ENCODE peak calls at places on chromosome 4, in six cellular contexts. G is adipocyte; Z is stomach; E is CD8-positive, alpha-beta memory T cell; U is GM12864; I is heart left ventricle. L is an unnamed sample.

GRCh38 chr4:109206610-109207009 is 95.8 kb downstream of the COL25A1 start:
- DNase-seq in U (no peak), G (no peak), E (no peak), Z (no peak), I (no peak), L (no peak)

GRCh38 chr4:17662694-17663093 is 48.3 kb downstream of the MED28 start:
- DNase-seq in Z (no peak), E (no peak), U (no peak), I (no peak), G (no peak), L (no peak)

GRCh38 chr4:142285222-142285583 is 560.9 kb downstream of the INPP4B start:
- DNase-seq in E (no peak), I (no peak), G (no peak), Z (no peak), U (no peak), L (no peak)

GRCh38 chr4:15002659-15003440 is 569 bp downstream of the CPEB2 start:
- DNase-seq in E (peak; percentile 88), G (peak; percentile 84), Z (peak; percentile 83), U (peak; percentile 70), I (peak; percentile 76), L (peak; percentile 89)

GRCh38 chr4:121011138-121011537 is 61.2 kb downstream of the NDNF start:
- DNase-seq in I (no peak), G (no peak), E (no peak), U (no peak), Z (no peak), L (no peak)

GRCh38 chr4:78222575-78223186 is 165.6 kb downstream of the FRAS1 start:
- DNase-seq in U (no peak), G (no peak), E (no peak), Z (no peak), I (no peak), L (no peak)

GRCh38 chr4:169342906-169343560 is 72.3 kb upstream of the SH3RF1 start:
- DNase-seq in Z (no peak), G (no peak), U (no peak), E (no peak), I (no peak), L (no peak)

GRCh38 chr4:53113433-53114215 is 251.5 kb downstream of the RASL11B start:
- DNase-seq in E (no peak), I (no peak), U (no peak), Z (no peak), G (no peak), L (no peak)

GRCh38 chr4:114677346-114677979 is 78.9 kb downstream of the UGT8 start:
- DNase-seq in E (no peak), Z (no peak), I (no peak), G (no peak), U (no peak), L (no peak)

GRCh38 chr4:158540125-158540907 is 18.6 kb downstream of the RXFP1 start:
- DNase-seq in Z (no peak), E (no peak), I (no peak), U (no peak), G (no peak), L (no peak)

GRCh38 chr4:20430555-20430954 is 178.8 kb downstream of the SLIT2 start:
- DNase-seq in I (no peak), E (no peak), G (peak; percentile 47), Z (no peak), U (no peak), L (no peak)

GRCh38 chr4:161583549-161583948 is 580.3 kb downstream of the FSTL5 start:
- DNase-seq in G (no peak), U (no peak), I (no peak), E (no peak), Z (no peak), L (no peak)

GRCh38 chr4:56330691-56331090 is 56.6 kb downstream of the AASDH start:
- DNase-seq in G (no peak), U (no peak), Z (no peak), E (no peak), I (no peak), L (no peak)

GRCh38 chr4:62948108-62948507 is 1461.1 kb downstream of the TECRL start:
- DNase-seq in U (no peak), I (no peak), E (no peak), Z (no peak), G (no peak), L (no peak)

GRCh38 chr4:168705121-168705520 is 208.3 kb downstream of the PALLD start:
- DNase-seq in Z (no peak), U (no peak), I (no peak), E (no peak), G (no peak), L (no peak)

GRCh38 chr4:22695917-22696316 is 3.2 kb downstream of the GBA3 start:
- DNase-seq in Z (no peak), I (no peak), U (no peak), E (no peak), G (no peak), L (no peak)

GRCh38 chr4:96315815-96316214 is 475.9 kb downstream of the PDHA2 start:
- DNase-seq in I (no peak), G (peak; percentile 4), Z (no peak), E (no peak), U (no peak), L (no peak)

GRCh38 chr4:118033148-118034060 is 882 bp upstream of the NDST3 start:
- DNase-seq in E (no peak), I (peak; percentile 9), G (peak; percentile 78), U (no peak), Z (peak; percentile 66), L (no peak)

GRCh38 chr4:180558427-180558826 is 1684.8 kb upstream of the TENM3 start:
- DNase-seq in E (no peak), I (no peak), G (no peak), Z (no peak), U (no peak), L (no peak)

GRCh38 chr4:2469192-2469984 is 482 bp downstream of the RNF4 start:
- DNase-seq in I (peak; percentile 34), Z (peak; percentile 67), E (peak; percentile 83), G (peak; percentile 76), U (no peak), L (peak; percentile 84)

GRCh38 chr4:99087887-99088484 is 602 bp downstream of the ADH5 start:
- DNase-seq in I (peak; percentile 59), Z (peak; percentile 69), E (no peak), G (peak; percentile 91), U (no peak), L (no peak)

GRCh38 chr4:144861471-144861870 is 215.5 kb downstream of the HHIP start:
- DNase-seq in Z (no peak), E (no peak), I (no peak), U (no peak), G (no peak), L (no peak)

GRCh38 chr4:19883841-19884240 is 367.9 kb upstream of the SLIT2 start:
- DNase-seq in G (peak; percentile 35), U (no peak), I (no peak), E (no peak), Z (no peak), L (no peak)

GRCh38 chr4:54228064-54228527 is 997 bp upstream of the PDGFRA start:
- DNase-seq in E (no peak), Z (peak; percentile 59), U (no peak), G (peak; percentile 95), I (peak; percentile 74), L (no peak)

GRCh38 chr4:54231419-54232150 is 2.5 kb downstream of the PDGFRA start:
- DNase-seq in G (peak; percentile 78), I (peak; percentile 70), U (no peak), E (no peak), Z (no peak), L (no peak)

GRCh38 chr4:54230479-54231418 is 1.7 kb downstream of the PDGFRA start:
- DNase-seq in E (no peak), G (peak; percentile 71), U (no peak), Z (no peak), I (peak; percentile 38), L (no peak)

GRCh38 chr4:54228563-54229501 is at the start of gene PDGFRA:
- DNase-seq in G (peak; percentile 96), U (no peak), Z (no peak), E (no peak), I (peak; percentile 71), L (no peak)

DNA sequence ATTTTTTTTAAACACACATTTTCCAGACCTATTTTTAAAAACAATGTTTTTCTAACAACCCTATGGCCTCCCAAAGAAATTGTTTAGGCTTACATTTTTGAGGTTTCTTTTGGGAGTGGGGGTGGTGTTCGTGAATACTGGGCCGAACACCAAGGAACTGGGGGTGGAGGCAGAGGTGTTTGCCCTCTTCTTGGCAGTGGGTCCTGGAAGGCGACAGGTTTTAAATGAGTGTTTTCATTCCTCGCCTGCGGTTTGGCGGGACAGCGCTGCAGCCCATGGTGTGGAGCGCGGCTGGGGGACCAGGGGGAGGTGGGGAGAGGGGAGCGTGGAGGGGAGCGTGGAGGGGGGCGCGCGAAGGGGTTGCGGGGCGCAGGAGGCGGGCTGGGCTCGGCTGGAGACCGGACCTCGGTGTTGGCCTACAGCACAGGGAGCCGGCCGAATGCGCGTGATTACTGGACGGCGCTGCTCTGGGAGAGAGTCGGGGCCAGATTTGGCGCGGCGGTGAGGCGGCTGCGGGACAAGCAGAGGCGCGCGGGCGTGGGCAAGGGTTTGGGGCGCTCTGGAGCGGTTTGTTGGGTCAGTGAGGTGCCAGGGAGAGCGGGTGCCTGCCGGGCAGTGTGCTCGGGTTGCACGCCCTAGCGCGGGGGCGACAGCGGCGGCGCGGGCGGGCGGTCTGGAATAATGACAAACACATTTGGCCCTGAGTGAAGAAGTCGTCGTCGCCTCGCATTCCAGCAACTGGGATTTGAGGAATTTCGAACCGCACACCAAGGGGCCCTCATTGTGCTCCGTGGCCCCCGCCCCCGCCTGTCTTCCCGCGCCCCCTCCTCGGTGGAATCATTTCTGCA is 762 bp downstream of the PDGFRA start:
- DNase-seq in Z (no peak), E (no peak), G (peak; percentile 64), U (no peak), I (no peak), L (no peak)
- H3K4me3 ChIP-seq in Z (peak overlapping the region; percentile 50), E (no peak overlapping the region), G (peak overlapping the region; percentile 87), U (no peak overlapping the region), I (peak overlapping the region; percentile 69), L (no peak overlapping the region)

GRCh38 chr4:61201562-61202099 is 1.5 kb downstream of the ADGRL3 start:
- DNase-seq in G (peak; percentile 45), I (no peak), Z (no peak), U (no peak), E (no peak), L (no peak)
- H3K4me3 ChIP-seq in G (peak overlapping the region; percentile 69), I (peak overlapping the region; percentile 66), Z (peak overlapping the region; percentile 56), U (no peak overlapping the region), E (no peak overlapping the region), L (no peak overlapping the region)

GRCh38 chr4:39046243-39046642 is 14.0 kb upstream of the TMEM156 start:
- DNase-seq in I (no peak), Z (no peak), E (no peak), G (no peak), U (no peak), L (no peak)
- H3K4me3 ChIP-seq in I (peak overlapping the region; percentile 88), Z (no peak overlapping the region), E (no peak overlapping the region), G (peak overlapping the region; percentile 90), U (peak overlapping the region; percentile 78), L (peak overlapping the region; percentile 73)

GRCh38 chr4:173330590-173330989 is 3.6 kb downstream of the HMGB2 start:
- DNase-seq in I (no peak), U (no peak), G (no peak), E (no peak), Z (no peak), L (no peak)
- H3K4me3 ChIP-seq in I (no peak overlapping the region), U (no peak overlapping the region), G (no peak overlapping the region), E (no peak overlapping the region), Z (no peak overlapping the region), L (no peak overlapping the region)